ENCODE peak calls at places on chromosome 18, in four cellular contexts. G, P, V and I are unnamed samples.

GRCh38 chr18:59846814-59847490 is 52.8 kb upstream of the PMAIP1 start:
- DNase-seq in G (no peak), P (peak; percentile 83), V (no peak), I (no peak)

GRCh38 chr18:40079786-40080185 is 1875.2 kb upstream of the PIK3C3 start:
- DNase-seq in G (no peak), P (no peak), V (no peak), I (no peak)

GRCh38 chr18:43077510-43078290 is 37.8 kb downstream of the RIT2 start:
- DNase-seq in G (no peak), P (no peak), V (no peak), I (no peak)

GRCh38 chr18:58241877-58242276 is 197.9 kb downstream of the NEDD4L start:
- DNase-seq in G (no peak), P (no peak), V (no peak), I (peak; percentile 19)

GRCh38 chr18:32473325-32473724 is 2.6 kb upstream of the GAREM1 start:
- DNase-seq in G (no peak), P (no peak), V (no peak), I (no peak)

GRCh38 chr18:78525364-78526111 is 454.1 kb upstream of the SALL3 start:
- DNase-seq in G (no peak), P (no peak), V (no peak), I (no peak)

GRCh38 chr18:877238-877637 is 27.4 kb upstream of the ADCYAP1 start:
- DNase-seq in G (no peak), P (no peak), V (no peak), I (no peak)

GRCh38 chr18:55317832-55318231 is 270.2 kb downstream of the TCF4 start:
- DNase-seq in G (no peak), P (no peak), V (no peak), I (no peak)

GRCh38 chr18:76821875-76822509 is 365 bp upstream of the ZNF236 start:
- DNase-seq in G (peak; percentile 48), P (no peak), V (no peak), I (peak; percentile 56)

GRCh38 chr18:53567935-53568574 is 656.4 kb downstream of the MBD2 start:
- DNase-seq in G (peak; percentile 7), P (no peak), V (peak; percentile 29), I (peak; percentile 12)

GRCh38 chr18:12686100-12686499 is 16.4 kb downstream of the CEP76 start:
- DNase-seq in G (peak; percentile 20), P (no peak), V (peak; percentile 24), I (peak; percentile 19)

GRCh38 chr18:79380816-79381806 is 14.6 kb upstream of the NFATC1 start:
- DNase-seq in G (peak; percentile 62), P (no peak), V (peak; percentile 22), I (peak; percentile 67)

GRCh38 chr18:35949903-35950627 is 22.4 kb upstream of the RMP24 start:
- DNase-seq in G (peak; percentile 70), P (no peak), V (peak; percentile 56), I (peak; percentile 91)

GRCh38 chr18:37467002-37467401 is 98.6 kb downstream of the CELF4 start:
- DNase-seq in G (no peak), P (no peak), V (no peak), I (no peak)

GRCh38 chr18:49768051-49768391 is 45.3 kb downstream of the ACAA2 start:
- DNase-seq in G (peak; percentile 43), P (no peak), V (peak; percentile 18), I (peak; percentile 29)

GRCh38 chr18:71583291-71583690 is 960.9 kb downstream of the CBLN2 start:
- DNase-seq in G (no peak), P (no peak), V (no peak), I (no peak)

GRCh38 chr18:21916594-21916993 is 176.0 kb downstream of the MIB1 start:
- DNase-seq in G (no peak), P (no peak), V (no peak), I (no peak)

GRCh38 chr18:21915546-21915945 is 175.0 kb downstream of the MIB1 start:
- DNase-seq in G (no peak), P (no peak), V (no peak), I (no peak)

GRCh38 chr18:21911551-21911950 is 171.0 kb downstream of the MIB1 start:
- DNase-seq in G (no peak), P (no peak), V (no peak), I (no peak)

GRCh38 chr18:21912339-21913239 is 172.0 kb downstream of the MIB1 start:
- DNase-seq in G (no peak), P (no peak), V (no peak), I (no peak)

DNA sequence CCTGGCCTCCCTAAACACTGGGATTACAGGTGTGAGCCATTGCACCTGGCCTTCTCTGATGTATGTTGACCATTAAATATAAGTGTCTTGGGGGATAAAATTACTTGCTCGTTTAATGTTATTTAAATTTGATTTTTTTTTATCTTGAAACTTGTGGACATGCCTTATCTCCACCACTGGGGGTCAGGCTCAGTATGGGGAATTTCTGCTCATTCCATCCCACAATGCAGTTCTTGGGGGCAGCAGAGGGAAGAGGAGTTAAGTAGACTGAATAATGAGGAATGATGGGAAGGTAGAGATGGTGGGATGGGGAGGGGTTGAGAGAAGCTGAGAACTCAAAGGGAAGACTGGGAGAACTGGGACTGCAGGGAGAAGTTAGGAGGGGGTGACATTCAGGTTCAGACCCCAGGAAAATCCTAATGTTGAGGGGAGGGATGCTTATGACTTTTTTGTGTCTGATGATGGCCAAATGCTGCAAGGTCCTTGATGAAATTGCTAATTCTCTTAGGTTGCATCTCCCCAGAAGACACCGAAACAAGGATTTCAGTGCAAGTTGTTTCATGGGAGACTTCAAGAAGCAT is 174.2 kb downstream of the MIB1 start:
- DNase-seq in G (peak; percentile 46), P (no peak), V (peak; percentile 53), I (peak; percentile 67)
- TF ChIP-seq TARDBP in G (no peak), P (no peak), V (no peak), I (no peak)

GRCh38 chr18:33818145-33818544 is 240.1 kb downstream of the ASXL3 start:
- DNase-seq in G (no peak), P (no peak), V (no peak), I (no peak)

GRCh38 chr18:33817096-33817495 is 239.1 kb downstream of the ASXL3 start:
- DNase-seq in G (no peak), P (no peak), V (no peak), I (no peak)

GRCh38 chr18:33812186-33812585 is 234.2 kb downstream of the ASXL3 start:
- DNase-seq in G (no peak), P (no peak), V (no peak), I (no peak)
- TF ChIP-seq FOXK2 in G (no peak), P (no peak), V (no peak), I (no peak)

DNA sequence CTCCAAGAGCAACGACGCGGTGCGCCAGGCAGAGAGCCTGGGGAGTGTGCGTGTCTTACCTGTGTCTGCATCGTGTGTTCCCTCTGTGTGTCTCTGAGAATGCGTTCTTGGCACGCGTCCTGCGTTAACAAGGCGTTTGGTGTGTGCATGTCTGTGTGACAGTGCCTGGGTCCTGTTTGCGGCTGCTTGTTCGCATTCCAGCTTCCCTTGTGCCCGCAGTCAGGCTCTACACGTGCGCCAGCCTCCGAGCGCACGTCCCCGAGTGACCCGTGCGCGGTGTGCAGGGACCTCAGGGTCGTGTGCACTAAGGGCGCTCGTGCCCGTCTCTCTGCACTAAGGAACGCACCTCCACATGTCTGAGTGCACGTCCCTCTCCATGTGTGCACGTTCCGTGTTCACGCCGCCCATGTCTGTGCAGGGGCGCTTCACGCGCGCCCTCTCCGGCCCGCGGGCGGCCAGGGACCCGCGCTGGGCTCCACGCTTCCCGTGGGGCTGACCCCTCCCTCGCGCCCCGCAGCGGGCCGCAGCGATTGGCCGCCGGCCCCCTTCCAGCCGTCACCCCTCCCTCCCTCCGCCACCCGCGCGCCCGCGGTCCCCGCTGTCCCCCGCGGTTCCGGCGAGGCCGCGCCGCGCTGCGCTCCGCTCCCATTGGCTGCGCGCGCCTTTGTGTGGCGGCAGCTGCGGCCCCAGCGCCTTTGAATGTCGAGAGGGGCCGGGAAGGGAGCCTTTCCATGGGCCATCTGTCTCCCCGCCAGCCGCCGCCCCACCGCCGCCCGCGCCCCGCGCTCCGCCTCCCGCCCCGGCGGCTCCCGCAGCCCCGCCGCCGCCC is 229.4 kb downstream of the HAUS1 start:
- DNase-seq in G (no peak), P (no peak), V (no peak), I (peak; percentile 38)
- TF ChIP-seq TARDBP in G (no peak), P (no peak), V (no peak), I (no peak)

GRCh38 chr18:26656401-26656943 is 108.1 kb upstream of the KCTD1 start:
- DNase-seq in G (no peak), P (no peak), V (no peak), I (no peak)

GRCh38 chr18:26657618-26658581 is 109.5 kb upstream of the KCTD1 start:
- DNase-seq in G (no peak), P (no peak), V (no peak), I (no peak)

GRCh38 chr18:26655010-26655613 is 106.8 kb upstream of the KCTD1 start:
- DNase-seq in G (no peak), P (no peak), V (no peak), I (no peak)

GRCh38 chr18:26655614-26656400 is 107.5 kb upstream of the KCTD1 start:
- DNase-seq in G (no peak), P (no peak), V (no peak), I (peak; percentile 71)

DNA sequence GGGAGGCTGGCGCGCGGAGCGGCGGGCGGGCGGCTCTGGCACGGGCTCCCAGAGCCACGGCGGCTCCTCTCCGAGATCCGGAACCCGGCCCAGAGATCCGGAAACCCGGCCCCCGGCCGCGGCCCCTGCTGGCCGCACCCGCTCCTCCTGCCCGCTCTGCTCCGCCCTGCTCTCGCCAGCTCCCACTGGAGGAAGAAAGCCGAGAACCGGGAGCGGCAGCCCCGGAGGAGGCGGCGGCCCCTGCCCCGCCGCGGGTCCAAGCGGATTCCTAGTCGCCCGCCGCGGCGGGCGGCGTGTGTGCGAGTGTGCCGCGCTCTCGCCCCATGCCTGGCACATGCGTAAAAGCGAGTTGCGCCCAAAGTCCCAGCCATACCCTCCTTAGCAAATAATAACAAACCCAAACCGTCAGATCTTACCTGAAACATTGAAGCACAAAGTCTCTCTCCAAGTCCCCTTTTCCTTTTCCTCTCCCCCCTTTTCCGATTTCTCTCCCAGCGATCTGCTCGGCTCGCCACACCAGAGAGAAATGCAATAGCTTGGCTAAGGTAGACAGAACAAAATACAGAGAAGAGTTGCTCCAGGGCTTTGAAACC is 108.7 kb upstream of the KCTD1 start:
- DNase-seq in G (no peak), P (no peak), V (peak; percentile 6), I (peak; percentile 67)
- TF ChIP-seq FOXK2 in G (no peak), P (no peak), V (no peak), I (no peak)

GRCh38 chr18:44826418-44827259 is 146.0 kb downstream of the SETBP1 start:
- DNase-seq in G (no peak), P (no peak), V (no peak), I (no peak)
- TF ChIP-seq TARDBP in G (no peak), P (no peak), V (no peak), I (no peak)

DNA sequence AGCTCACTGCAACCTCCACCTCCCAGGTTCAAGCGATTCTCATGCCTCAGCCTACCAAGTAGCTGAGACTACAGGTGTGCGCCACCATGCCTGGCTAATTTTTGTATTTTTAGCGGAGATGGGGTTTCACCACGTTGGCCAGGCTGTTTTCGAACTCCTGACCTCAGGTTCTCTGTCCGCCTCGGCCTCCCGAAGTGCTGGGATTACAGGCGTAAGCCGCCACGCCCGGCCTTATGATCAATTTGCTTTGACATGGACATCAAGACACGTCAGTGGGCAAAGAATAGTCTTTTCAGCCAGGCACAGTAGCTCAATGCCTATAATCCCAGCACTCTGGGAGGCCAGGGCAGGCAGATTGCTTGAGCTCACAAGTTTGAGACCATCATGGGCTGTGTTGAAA is 48.0 kb upstream of the CABYR start:
- DNase-seq in G (no peak), P (no peak), V (no peak), I (no peak)
- TF ChIP-seq FOXK2 in G (no peak), P (no peak), V (no peak), I (no peak)

GRCh38 chr18:23810396-23810795 is 121.1 kb downstream of the LAMA3 start:
- DNase-seq in G (no peak), P (no peak), V (no peak), I (no peak)
- TF ChIP-seq TARDBP in G (no peak), P (no peak), V (no peak), I (no peak)